ENCODE peak calls at places on chromosome 9, in five cellular contexts. One of them, this sample, is unnamed.

GRCh38 chr9:89890326-89890980 is 285.6 kb downstream of the GADD45G start:
- DNase-seq in fibroblast of the aortic adventitia: no peak
- DNase-seq in fibroblast of lung: no peak
- DNase-seq in sigmoid colon: no peak
- DNase-seq in NB4: no peak
- DNase-seq in this sample: no peak

GRCh38 chr9:73152953-73153352 is 1.3 kb downstream of the ANXA1 start:
- DNase-seq in fibroblast of the aortic adventitia: peak; percentile 49
- DNase-seq in fibroblast of lung: no peak
- DNase-seq in sigmoid colon: no peak
- DNase-seq in NB4: peak; percentile 71
- DNase-seq in this sample: no peak

GRCh38 chr9:112699230-112699629 is 18.7 kb downstream of the INIP start:
- DNase-seq in fibroblast of the aortic adventitia: no peak
- DNase-seq in fibroblast of lung: no peak
- DNase-seq in sigmoid colon: no peak
- DNase-seq in NB4: no peak
- DNase-seq in this sample: peak; percentile 22

GRCh38 chr9:69070201-69070600 is 34.6 kb downstream of the FXN start:
- DNase-seq in fibroblast of the aortic adventitia: no peak
- DNase-seq in fibroblast of lung: no peak
- DNase-seq in sigmoid colon: no peak
- DNase-seq in NB4: no peak
- DNase-seq in this sample: no peak

GRCh38 chr9:107105784-107106183 is 177.3 kb upstream of the RAD23B start:
- DNase-seq in fibroblast of the aortic adventitia: no peak
- DNase-seq in fibroblast of lung: no peak
- DNase-seq in sigmoid colon: no peak
- DNase-seq in NB4: no peak
- DNase-seq in this sample: no peak

GRCh38 chr9:94757158-94757557 is 30.7 kb downstream of the AOPEP start:
- DNase-seq in fibroblast of the aortic adventitia: peak; percentile 56
- DNase-seq in fibroblast of lung: no peak
- DNase-seq in sigmoid colon: no peak
- DNase-seq in NB4: no peak
- DNase-seq in this sample: no peak

GRCh38 chr9:76932778-76933177 is 26.9 kb upstream of the PRUNE2 start:
- DNase-seq in fibroblast of the aortic adventitia: peak; percentile 84
- DNase-seq in fibroblast of lung: no peak
- DNase-seq in sigmoid colon: no peak
- DNase-seq in NB4: no peak
- DNase-seq in this sample: no peak

GRCh38 chr9:76232861-76233499 is 161.2 kb downstream of the RFK start:
- DNase-seq in fibroblast of the aortic adventitia: no peak
- DNase-seq in fibroblast of lung: no peak
- DNase-seq in sigmoid colon: no peak
- DNase-seq in NB4: no peak
- DNase-seq in this sample: no peak

GRCh38 chr9:134217431-134218210 is 53.3 kb upstream of the RNU6ATAC start:
- DNase-seq in fibroblast of the aortic adventitia: no peak
- DNase-seq in fibroblast of lung: no peak
- DNase-seq in sigmoid colon: peak; percentile 46
- DNase-seq in NB4: peak; percentile 86
- DNase-seq in this sample: no peak

GRCh38 chr9:128383791-128384190 is 12.6 kb downstream of the URM1 start:
- DNase-seq in fibroblast of the aortic adventitia: no peak
- DNase-seq in fibroblast of lung: no peak
- DNase-seq in sigmoid colon: no peak
- DNase-seq in NB4: no peak
- DNase-seq in this sample: no peak

GRCh38 chr9:97900738-97901565 is 21.3 kb downstream of the TRMO start:
- DNase-seq in fibroblast of the aortic adventitia: peak; percentile 73
- DNase-seq in fibroblast of lung: peak; percentile 58
- DNase-seq in sigmoid colon: no peak
- DNase-seq in NB4: peak; percentile 54
- DNase-seq in this sample: peak; percentile 54

GRCh38 chr9:698276-698675 is 143.2 kb upstream of the DMRT1 start:
- DNase-seq in fibroblast of the aortic adventitia: peak; percentile 53
- DNase-seq in fibroblast of lung: peak; percentile 30
- DNase-seq in sigmoid colon: no peak
- DNase-seq in NB4: no peak
- DNase-seq in this sample: no peak

GRCh38 chr9:133405508-133406009 is 12.3 kb downstream of the REXO4 start:
- DNase-seq in fibroblast of the aortic adventitia: peak; percentile 65
- DNase-seq in fibroblast of lung: no peak
- DNase-seq in sigmoid colon: no peak
- DNase-seq in NB4: no peak
- DNase-seq in this sample: no peak

GRCh38 chr9:114908104-114908621 is 22.2 kb downstream of the TNFSF8 start:
- DNase-seq in fibroblast of the aortic adventitia: no peak
- DNase-seq in fibroblast of lung: no peak
- DNase-seq in sigmoid colon: no peak
- DNase-seq in NB4: no peak
- DNase-seq in this sample: no peak

GRCh38 chr9:117549444-117549843 is 134.6 kb upstream of the ASTN2 start:
- DNase-seq in fibroblast of the aortic adventitia: no peak
- DNase-seq in fibroblast of lung: no peak
- DNase-seq in sigmoid colon: no peak
- DNase-seq in NB4: no peak
- DNase-seq in this sample: no peak

GRCh38 chr9:131273146-131273545 is 3.2 kb downstream of the FAM78A start:
- DNase-seq in fibroblast of the aortic adventitia: no peak
- DNase-seq in fibroblast of lung: no peak
- DNase-seq in sigmoid colon: no peak
- DNase-seq in NB4: peak; percentile 89
- DNase-seq in this sample: no peak

GRCh38 chr9:99239341-99240055 is 17.4 kb downstream of the SEC61B start:
- DNase-seq in fibroblast of the aortic adventitia: peak; percentile 52
- DNase-seq in fibroblast of lung: no peak
- DNase-seq in sigmoid colon: no peak
- DNase-seq in NB4: no peak
- DNase-seq in this sample: no peak

GRCh38 chr9:133105461-133105770 is 15.6 kb downstream of the RALGDS start:
- DNase-seq in fibroblast of the aortic adventitia: no peak
- DNase-seq in fibroblast of lung: no peak
- DNase-seq in sigmoid colon: peak; percentile 53
- DNase-seq in NB4: no peak
- DNase-seq in this sample: no peak

GRCh38 chr9:131645078-131645776 is 94.6 kb downstream of the RAPGEF1 start:
- DNase-seq in fibroblast of the aortic adventitia: no peak
- DNase-seq in fibroblast of lung: no peak
- DNase-seq in sigmoid colon: no peak
- DNase-seq in NB4: peak; percentile 32
- DNase-seq in this sample: no peak

GRCh38 chr9:132857601-132858342 is 20.3 kb downstream of the AK8 start:
- DNase-seq in fibroblast of the aortic adventitia: peak; percentile 15
- DNase-seq in fibroblast of lung: peak; percentile 40
- DNase-seq in sigmoid colon: peak; percentile 74
- DNase-seq in NB4: peak; percentile 9
- DNase-seq in this sample: no peak

GRCh38 chr9:69036319-69036718 is 767 bp downstream of the FXN start:
- DNase-seq in fibroblast of the aortic adventitia: no peak
- DNase-seq in fibroblast of lung: no peak
- DNase-seq in sigmoid colon: no peak
- DNase-seq in NB4: peak; percentile 18
- DNase-seq in this sample: peak; percentile 54

GRCh38 chr9:69130456-69131441 is 43.3 kb upstream of the TJP2 start:
- DNase-seq in fibroblast of the aortic adventitia: peak; percentile 96
- DNase-seq in fibroblast of lung: peak; percentile 91
- DNase-seq in sigmoid colon: no peak
- DNase-seq in NB4: no peak
- DNase-seq in this sample: no peak

GRCh38 chr9:136031094-136031493 is 64.0 kb downstream of the NACC2 start:
- DNase-seq in fibroblast of the aortic adventitia: no peak
- DNase-seq in fibroblast of lung: no peak
- DNase-seq in sigmoid colon: no peak
- DNase-seq in NB4: no peak
- DNase-seq in this sample: no peak

GRCh38 chr9:36037580-36038169 is 962 bp downstream of the RECK start:
- DNase-seq in fibroblast of the aortic adventitia: peak; percentile 45
- DNase-seq in fibroblast of lung: peak; percentile 32
- DNase-seq in sigmoid colon: peak; percentile 68
- DNase-seq in NB4: no peak
- DNase-seq in this sample: no peak

GRCh38 chr9:37037744-37038640 is 3.9 kb upstream of the PAX5 start:
- DNase-seq in fibroblast of the aortic adventitia: no peak
- DNase-seq in fibroblast of lung: no peak
- DNase-seq in sigmoid colon: no peak
- DNase-seq in NB4: no peak
- DNase-seq in this sample: peak; percentile 60

GRCh38 chr9:99030610-99031009 is 74.3 kb upstream of the TGFBR1 start:
- DNase-seq in fibroblast of the aortic adventitia: no peak
- DNase-seq in fibroblast of lung: no peak
- DNase-seq in sigmoid colon: no peak
- DNase-seq in NB4: no peak
- DNase-seq in this sample: no peak

GRCh38 chr9:120899490-120900037 is 22.6 kb upstream of the PHF19 start:
- DNase-seq in fibroblast of the aortic adventitia: no peak
- DNase-seq in fibroblast of lung: no peak
- DNase-seq in sigmoid colon: no peak
- DNase-seq in NB4: no peak
- DNase-seq in this sample: no peak

GRCh38 chr9:118170032-118170955 is 466.1 kb downstream of the TLR4 start:
- DNase-seq in fibroblast of the aortic adventitia: peak; percentile 18
- DNase-seq in fibroblast of lung: no peak
- DNase-seq in sigmoid colon: no peak
- DNase-seq in NB4: peak; percentile 35
- DNase-seq in this sample: peak; percentile 7

GRCh38 chr9:99966720-99967119 is 60.3 kb downstream of the STX17 start:
- DNase-seq in fibroblast of the aortic adventitia: peak; percentile 4
- DNase-seq in fibroblast of lung: peak; percentile 4
- DNase-seq in sigmoid colon: no peak
- DNase-seq in NB4: no peak
- DNase-seq in this sample: no peak

GRCh38 chr9:91359734-91360470 is 1.8 kb downstream of the AUH start:
- DNase-seq in fibroblast of the aortic adventitia: peak; percentile 21
- DNase-seq in fibroblast of lung: no peak
- DNase-seq in sigmoid colon: no peak
- DNase-seq in NB4: no peak
- DNase-seq in this sample: no peak

GRCh38 chr9:21690561-21690960 is 111.9 kb upstream of the MTAP start:
- DNase-seq in fibroblast of the aortic adventitia: peak; percentile 61
- DNase-seq in fibroblast of lung: no peak
- DNase-seq in sigmoid colon: no peak
- DNase-seq in NB4: no peak
- DNase-seq in this sample: no peak

GRCh38 chr9:113219972-113220371 is 1.1 kb downstream of the FKBP15 start:
- DNase-seq in fibroblast of the aortic adventitia: peak; percentile 25
- DNase-seq in fibroblast of lung: peak; percentile 74
- DNase-seq in sigmoid colon: no peak
- DNase-seq in NB4: peak; percentile 63
- DNase-seq in this sample: peak; percentile 58

DNA sequence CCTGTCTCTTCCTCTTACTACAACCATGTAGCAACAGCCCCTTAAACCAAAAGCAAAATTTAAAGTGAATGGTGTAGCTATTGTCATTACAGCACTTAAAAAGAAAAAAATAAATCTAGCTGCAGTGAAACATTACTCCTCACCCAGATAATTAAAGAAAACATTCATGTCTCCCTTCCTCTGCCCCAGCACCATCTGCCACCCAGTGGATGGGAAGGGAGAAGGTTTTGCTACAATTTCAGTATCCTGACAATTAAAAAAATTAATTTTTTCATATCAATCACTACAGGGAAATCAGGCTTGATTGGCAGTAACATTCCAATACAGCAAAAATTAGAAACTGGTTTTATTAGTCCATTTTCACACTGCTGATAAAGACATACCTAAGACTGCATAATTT is 147.4 kb upstream of the PUM3 start:
- DNase-seq in fibroblast of the aortic adventitia: peak; percentile 10
- DNase-seq in fibroblast of lung: no peak
- DNase-seq in sigmoid colon: no peak
- DNase-seq in NB4: no peak
- DNase-seq in this sample: no peak
- TF ChIP-seq CTCF in fibroblast of the aortic adventitia: peak; percentile 36
- TF ChIP-seq CTCF in fibroblast of lung: no peak
- TF ChIP-seq CTCF in sigmoid colon: no peak
- TF ChIP-seq CTCF in NB4: peak; percentile 6
- TF ChIP-seq CTCF in this sample: no peak

GRCh38 chr9:26856413-26857032 is 36.1 kb downstream of the CAAP1 start:
- DNase-seq in fibroblast of the aortic adventitia: peak; percentile 72
- DNase-seq in fibroblast of lung: peak; percentile 70
- DNase-seq in sigmoid colon: no peak
- DNase-seq in NB4: peak; percentile 50
- DNase-seq in this sample: peak; percentile 45
- TF ChIP-seq CTCF in fibroblast of the aortic adventitia: peak; percentile 60
- TF ChIP-seq CTCF in fibroblast of lung: peak; percentile 63
- TF ChIP-seq CTCF in sigmoid colon: no peak
- TF ChIP-seq CTCF in NB4: peak; percentile 34
- TF ChIP-seq CTCF in this sample: peak; percentile 62

DNA sequence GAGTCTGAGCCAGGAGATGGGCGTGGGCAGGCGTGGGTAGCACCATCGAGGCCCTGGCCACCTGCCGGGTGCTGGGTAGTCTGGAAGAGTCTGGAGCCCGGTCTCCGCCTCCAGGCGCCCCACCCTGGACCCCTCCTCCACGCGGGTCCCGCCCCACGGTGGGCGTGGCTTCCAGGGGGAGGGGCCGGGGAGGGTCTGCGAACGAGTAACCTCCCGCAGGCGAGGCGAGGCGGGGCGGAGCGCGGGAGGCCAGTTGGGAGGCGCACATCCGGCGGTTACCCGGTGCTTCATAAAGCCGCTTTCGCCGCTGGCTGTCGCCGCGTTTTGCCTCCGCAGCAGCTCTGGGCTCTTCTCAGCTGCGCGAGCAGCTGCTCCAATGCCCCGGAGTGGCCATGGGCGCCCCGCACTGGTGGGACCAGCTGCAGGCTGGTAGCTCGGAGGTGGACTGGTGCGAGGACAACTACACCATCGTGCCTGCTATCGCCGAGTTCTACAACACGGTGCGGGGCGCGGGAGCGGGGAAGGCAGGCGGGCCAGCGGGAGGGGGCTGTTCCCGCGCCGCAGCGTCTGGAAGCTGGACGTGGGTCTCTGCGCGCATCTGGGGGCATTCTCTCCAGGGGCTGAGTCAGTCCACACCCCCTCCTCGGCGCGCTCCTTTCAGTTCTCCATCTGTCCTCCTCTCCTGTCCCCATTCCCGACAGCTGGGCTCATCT is at the start of gene ACER2:
- DNase-seq in fibroblast of the aortic adventitia: peak; percentile 71
- DNase-seq in fibroblast of lung: peak; percentile 83
- DNase-seq in sigmoid colon: peak; percentile 96
- DNase-seq in NB4: peak; percentile 97
- DNase-seq in this sample: peak; percentile 98
- TF ChIP-seq CTCF in fibroblast of the aortic adventitia: no peak
- TF ChIP-seq CTCF in fibroblast of lung: peak; percentile 26
- TF ChIP-seq CTCF in sigmoid colon: no peak
- TF ChIP-seq CTCF in NB4: peak; percentile 29
- TF ChIP-seq CTCF in this sample: peak; percentile 11

GRCh38 chr9:17401858-17402257 is 177.0 kb upstream of the SH3GL2 start:
- DNase-seq in fibroblast of the aortic adventitia: no peak
- DNase-seq in fibroblast of lung: no peak
- DNase-seq in sigmoid colon: no peak
- DNase-seq in NB4: no peak
- DNase-seq in this sample: no peak

GRCh38 chr9:17403539-17403938 is 175.3 kb upstream of the SH3GL2 start:
- DNase-seq in fibroblast of the aortic adventitia: no peak
- DNase-seq in fibroblast of lung: no peak
- DNase-seq in sigmoid colon: no peak
- DNase-seq in NB4: no peak
- DNase-seq in this sample: no peak

GRCh38 chr9:17398351-17398750 is 180.5 kb upstream of the SH3GL2 start:
- DNase-seq in fibroblast of the aortic adventitia: peak; percentile 87
- DNase-seq in fibroblast of lung: peak; percentile 74
- DNase-seq in sigmoid colon: no peak
- DNase-seq in NB4: no peak
- DNase-seq in this sample: no peak

GRCh38 chr9:17402309-17402708 is 176.6 kb upstream of the SH3GL2 start:
- DNase-seq in fibroblast of the aortic adventitia: peak; percentile 30
- DNase-seq in fibroblast of lung: peak; percentile 49
- DNase-seq in sigmoid colon: no peak
- DNase-seq in NB4: peak; percentile 84
- DNase-seq in this sample: no peak
- TF ChIP-seq CTCF in fibroblast of the aortic adventitia: no peak
- TF ChIP-seq CTCF in fibroblast of lung: peak; percentile 18
- TF ChIP-seq CTCF in sigmoid colon: no peak
- TF ChIP-seq CTCF in NB4: peak; percentile 20
- TF ChIP-seq CTCF in this sample: no peak

This sample was measured in GM10248.